ENCODE peak calls at places on chromosomes 12 and 14, in six cellular contexts. K is H9; L is hepatocyte; U is CD8-positive, alpha-beta memory T cell; R is caudate nucleus; M is NCI-H446 treated with DMSO at 0.1 percent for 48 hours. A is an unnamed sample.

GRCh38 chr12:6724409-6724797 is 557 bp downstream of the COPS7A start:
- DNase-seq in L (peak; percentile 24), M (no peak), U (peak; percentile 56), R (no peak), K (no peak), A (peak; percentile 47)

GRCh38 chr12:28770329-28770728 is 378.7 kb upstream of the FAR2 start:
- DNase-seq in R (no peak), L (no peak), K (no peak), M (no peak), U (no peak), A (no peak)

GRCh38 chr12:48996794-48997718 is 2.1 kb downstream of the DDN start:
- DNase-seq in K (peak; percentile 89), M (no peak), U (peak; percentile 75), L (peak; percentile 92), R (peak; percentile 58), A (peak; percentile 86)

GRCh38 chr14:60515696-60516284 is 6.8 kb downstream of the SIX6 start:
- DNase-seq in U (no peak), K (peak; percentile 75), M (no peak), L (no peak), R (no peak), A (peak; percentile 91)

GRCh38 chr12:65720739-65721138 is 103.5 kb upstream of the HMGA2 start:
- DNase-seq in L (no peak), M (no peak), R (no peak), U (no peak), K (no peak), A (no peak)

GRCh38 chr14:24072881-24073877 is 1.8 kb downstream of the CPNE6 start:
- DNase-seq in M (no peak), U (no peak), R (peak; percentile 25), L (no peak), K (no peak), A (no peak)

GRCh38 chr14:34409721-34410120 is 52.3 kb downstream of the SPTSSA start:
- DNase-seq in M (no peak), K (no peak), R (no peak), U (no peak), L (no peak), A (no peak)

GRCh38 chr12:116533343-116534248 is 25.6 kb upstream of the MAP1LC3B2 start:
- DNase-seq in U (peak; percentile 74), K (peak; percentile 95), M (peak; percentile 67), R (peak; percentile 83), L (peak; percentile 90), A (peak; percentile 93)

A was measured in mesendoderm.